ENCODE peak calls at places on chromosomes 1 and 21, in four cellular contexts. H is fibroblast of pulmonary artery, F is NCI-H146, M is EH. K is an unnamed sample.

GRCh38 chr1:155455588-155456195 is 106.9 kb downstream of the ASH1L start:
- DNase-seq in H (peak), F (no peak), M (peak), K (no peak)

GRCh38 chr1:22105611-22106207 is 37.2 kb downstream of the WNT4 start:
- DNase-seq in H (peak), M (peak), F (peak), K (no peak)

GRCh38 chr1:206703647-206704046 is 18.9 kb downstream of the MAPKAPK2 start:
- DNase-seq in H (no peak), M (no peak), F (no peak), K (peak)

GRCh38 chr1:192629602-192630001 is 6.3 kb upstream of the RGS13 start:
- DNase-seq in F (no peak), H (no peak), M (no peak), K (no peak)

GRCh38 chr1:35151220-35151619 is 41.7 kb downstream of the SFPQ start:
- DNase-seq in F (no peak), M (no peak), H (no peak), K (no peak)

GRCh38 chr1:37033355-37034291 is 692 bp downstream of the GRIK3 start:
- DNase-seq in F (peak), H (no peak), M (no peak), K (no peak)

GRCh38 chr1:244761279-244761678 is 74.2 kb upstream of the COX20 start:
- DNase-seq in M (no peak), H (no peak), F (peak), K (no peak)

GRCh38 chr1:200917291-200917817 is 22.7 kb downstream of the INAVA start:
- DNase-seq in F (no peak), M (no peak), H (no peak), K (peak)

GRCh38 chr1:229158317-229159294 is 112.3 kb upstream of the RAB4A start:
- DNase-seq in F (no peak), M (no peak), H (no peak), K (no peak)

GRCh38 chr1:55727010-55727409 is 511.8 kb upstream of the USP24 start:
- DNase-seq in F (no peak), M (peak), H (peak), K (no peak)

GRCh38 chr21:20523191-20523590 is 475.0 kb upstream of the NCAM2 start:
- DNase-seq in F (no peak), M (no peak), H (no peak), K (no peak)

GRCh38 chr1:204503122-204503912 is 8.7 kb upstream of the PIK3C2B start:
- DNase-seq in F (peak), H (peak), M (peak), K (no peak)

GRCh38 chr1:115432061-115432460 is 94.0 kb upstream of the NGF start:
- DNase-seq in F (no peak), H (peak), M (peak), K (no peak)

GRCh38 chr1:24896176-24896575 is 33.9 kb downstream of the RUNX3 start:
- DNase-seq in H (no peak), M (no peak), F (no peak), K (peak)

GRCh38 chr1:23784846-23785245 is 6.1 kb upstream of the LYPLA2 start:
- DNase-seq in H (no peak), M (no peak), F (no peak), K (no peak)

GRCh38 chr1:160209656-160210046 is 4.5 kb downstream of the PEA15 start:
- DNase-seq in M (peak), H (no peak), F (no peak), K (no peak)

GRCh38 chr21:36882776-36883175 is 83.7 kb downstream of the HLCS start:
- DNase-seq in F (no peak), M (no peak), H (peak), K (no peak)

GRCh38 chr1:176854725-176855433 is 309.6 kb downstream of the ASTN1 start:
- DNase-seq in F (no peak), H (no peak), M (no peak), K (no peak)

GRCh38 chr1:203914292-203914691 is 52.9 kb downstream of the SNRPE start:
- DNase-seq in M (peak), H (no peak), F (no peak), K (no peak)

GRCh38 chr1:229224308-229224707 is 46.6 kb upstream of the RAB4A start:
- DNase-seq in H (peak), M (peak), F (no peak), K (no peak)

GRCh38 chr1:184759651-184760050 is 5.0 kb upstream of the EDEM3 start:
- DNase-seq in M (no peak), F (no peak), H (no peak), K (no peak)

GRCh38 chr1:221272940-221273339 is 393.7 kb downstream of the HLX start:
- DNase-seq in H (peak), M (no peak), F (no peak), K (no peak)

GRCh38 chr1:158984386-158984785 is 25.3 kb upstream of the IFI16 start:
- DNase-seq in H (no peak), M (no peak), F (no peak), K (no peak)

GRCh38 chr1:181219938-181220337 is 131.4 kb downstream of the IER5 start:
- DNase-seq in H (no peak), M (no peak), F (no peak), K (no peak)

GRCh38 chr1:204730826-204731459 is 45.4 kb upstream of the LRRN2 start:
- DNase-seq in M (no peak), F (peak), H (no peak), K (no peak)

GRCh38 chr1:94983343-94983742 is 56.4 kb upstream of the CNN3 start:
- DNase-seq in H (peak), M (peak), F (no peak), K (no peak)

GRCh38 chr1:31579374-31579773 is 3.1 kb downstream of the TINAGL1 start:
- DNase-seq in F (no peak), H (peak), M (peak), K (peak)

GRCh38 chr1:116152577-116152943 is 41.4 kb downstream of the MAB21L3 start:
- DNase-seq in F (no peak), H (no peak), M (no peak), K (no peak)

GRCh38 chr1:231487910-231488309 is 40.6 kb upstream of the TSNAX start:
- DNase-seq in M (no peak), H (no peak), F (peak), K (no peak)

GRCh38 chr1:38941527-38942019 is at the start of gene RHBDL2:
- DNase-seq in H (peak), F (no peak), M (peak), K (no peak)

GRCh38 chr1:65650682-65651081 is 142.0 kb upstream of the PDE4B start:
- DNase-seq in M (no peak), H (no peak), F (no peak), K (no peak)

GRCh38 chr1:13830616-13831280 is 130.8 kb downstream of the PRDM2 start:
- DNase-seq in F (no peak), H (peak), M (no peak), K (no peak)

K was measured in mesenteric fat pad.